ENCODE peak calls at places on chromosomes 5 and 9, in five cellular contexts. P is esophagus squamous epithelium, Q is H9, J is psoas muscle, I is left ventricle myocardium inferior. Y is an unnamed sample.

GRCh38 chr9:129209580-129209979 is 31.5 kb upstream of the IER5L start:
- DNase-seq in P (no peak), Q (no peak), J (no peak), I (no peak), Y (no peak)

GRCh38 chr5:172769598-172770373 is 1.2 kb downstream of the DUSP1 start:
- DNase-seq in P (no peak), Q (no peak), J (peak; percentile 79), I (no peak), Y (no peak)

GRCh38 chr9:114805670-114806551 is at the start of gene TNFSF15:
- DNase-seq in P (no peak), Q (peak; percentile 74), J (peak; percentile 47), I (no peak), Y (peak; percentile 84)

GRCh38 chr9:2420488-2421056 is 201.0 kb upstream of the VLDLR start:
- DNase-seq in P (no peak), Q (no peak), J (no peak), I (no peak), Y (no peak)

GRCh38 chr5:81425569-81425968 is 31.6 kb upstream of the ACOT12 start:
- DNase-seq in P (no peak), Q (no peak), J (no peak), I (no peak), Y (no peak)

GRCh38 chr5:12109075-12109688 is 204.9 kb upstream of the CTNND2 start:
- DNase-seq in P (no peak), Q (no peak), J (no peak), I (no peak), Y (no peak)

GRCh38 chr5:173812811-173813550 is 75.2 kb upstream of the CPEB4 start:
- DNase-seq in P (no peak), Q (no peak), J (no peak), I (no peak), Y (no peak)

GRCh38 chr9:5864446-5864845 is 26.2 kb upstream of the MLANA start:
- DNase-seq in P (no peak), Q (no peak), J (no peak), I (no peak), Y (no peak)

GRCh38 chr5:170179626-170180025 is 53.2 kb upstream of the C5orf58 start:
- DNase-seq in P (no peak), Q (no peak), J (no peak), I (no peak), Y (no peak)

GRCh38 chr5:40413747-40414146 is 266.0 kb upstream of the PTGER4 start:
- DNase-seq in P (no peak), Q (no peak), J (no peak), I (no peak), Y (no peak)

GRCh38 chr5:100647461-100648230 is 112.5 kb downstream of the FAM174A start:
- DNase-seq in P (no peak), Q (no peak), J (no peak), I (peak; percentile 43), Y (peak; percentile 71)

GRCh38 chr9:16710888-16711287 is 159.6 kb downstream of the BNC2 start:
- DNase-seq in P (no peak), Q (peak; percentile 51), J (no peak), I (no peak), Y (no peak)
- H3K4me1 ChIP-seq in P (no peaks in the 10 kb centered on the region), Q (peaks cover 18% of the 10 kb centered on the region), J (peaks cover 19% of the 10 kb centered on the region), I (peaks cover 4% of the 10 kb centered on the region), Y (no peaks in the 10 kb centered on the region)

GRCh38 chr5:150489358-150490295 is 18.3 kb upstream of the NDST1 start:
- DNase-seq in P (no peak), Q (peak; percentile 58), J (no peak), I (no peak), Y (no peak)

GRCh38 chr5:150492621-150493020 is 15.3 kb upstream of the NDST1 start:
- DNase-seq in P (no peak), Q (no peak), J (peak; percentile 46), I (no peak), Y (peak; percentile 99)

GRCh38 chr5:150491876-150492275 is 16.1 kb upstream of the NDST1 start:
- DNase-seq in P (no peak), Q (no peak), J (no peak), I (no peak), Y (no peak)

GRCh38 chr5:150490296-150490669 is 17.6 kb upstream of the NDST1 start:
- DNase-seq in P (no peak), Q (no peak), J (no peak), I (no peak), Y (no peak)

GRCh38 chr5:150490754-150491153 is 17.2 kb upstream of the NDST1 start:
- DNase-seq in P (no peak), Q (no peak), J (no peak), I (no peak), Y (no peak)
- H3K4me1 ChIP-seq in P (peaks cover 71% of the 10 kb centered on the region), Q (peaks cover 19% of the 10 kb centered on the region), J (peaks cover 61% of the 10 kb centered on the region), I (peaks cover 77% of the 10 kb centered on the region), Y (peaks cover 59% of the 10 kb centered on the region)

GRCh38 chr5:146767534-146767933 is 111.0 kb downstream of the PPP2R2B start:
- DNase-seq in P (no peak), Q (no peak), J (no peak), I (no peak), Y (no peak)

GRCh38 chr5:146772881-146773440 is 105.6 kb downstream of the PPP2R2B start:
- DNase-seq in P (no peak), Q (no peak), J (no peak), I (no peak), Y (no peak)

GRCh38 chr5:146765089-146765832 is 113.3 kb downstream of the PPP2R2B start:
- DNase-seq in P (no peak), Q (no peak), J (no peak), I (no peak), Y (no peak)

GRCh38 chr5:146766013-146766412 is 112.5 kb downstream of the PPP2R2B start:
- DNase-seq in P (no peak), Q (no peak), J (no peak), I (no peak), Y (no peak)

GRCh38 chr5:146770546-146770945 is 108.0 kb downstream of the PPP2R2B start:
- DNase-seq in P (no peak), Q (no peak), J (no peak), I (no peak), Y (no peak)
- H3K4me1 ChIP-seq in P (no peaks in the 10 kb centered on the region), Q (peaks cover 5% of the 10 kb centered on the region), J (no peaks in the 10 kb centered on the region), I (no peaks in the 10 kb centered on the region), Y (no peaks in the 10 kb centered on the region)

DNA sequence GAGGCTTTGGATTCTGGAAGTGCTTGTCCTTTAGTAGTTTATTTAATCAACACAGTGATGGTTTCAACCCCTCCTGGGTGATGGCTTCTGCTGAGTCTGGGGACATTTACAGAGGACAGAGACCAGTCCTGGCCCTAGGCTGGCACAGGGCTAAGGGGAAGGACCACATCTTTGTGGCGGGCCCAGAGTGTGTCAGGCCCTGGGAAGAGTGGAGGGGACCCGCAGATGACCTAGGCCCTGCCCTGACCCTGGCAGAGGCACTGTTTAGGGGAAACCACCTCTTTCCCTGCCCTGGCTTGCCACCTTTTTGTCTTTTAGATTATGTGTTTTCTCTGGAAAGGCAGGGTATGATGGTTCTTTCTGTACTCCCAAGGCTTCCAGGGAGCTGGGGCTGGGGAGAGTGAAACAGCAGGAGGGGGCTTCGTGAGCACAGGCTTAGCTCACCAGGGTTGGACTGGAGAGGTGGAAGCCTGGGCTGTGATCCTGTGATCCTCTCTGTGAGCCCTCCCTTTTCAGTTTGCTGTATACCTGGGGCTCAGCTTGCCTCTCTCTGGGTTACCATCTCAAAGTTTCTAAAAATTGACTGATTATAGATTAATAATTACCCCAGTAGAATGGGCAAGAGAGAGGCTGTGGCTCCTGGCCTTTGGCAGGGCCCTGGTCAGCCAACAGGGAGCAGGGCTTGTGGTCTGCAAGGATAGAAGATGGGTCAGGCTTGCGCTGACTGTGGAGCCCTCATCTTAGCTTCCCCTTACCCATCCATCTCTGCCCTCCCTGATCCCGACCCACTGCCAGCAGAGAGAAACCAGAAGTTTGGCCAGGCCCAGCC is 1.8 kb upstream of the SYNPO start:
- DNase-seq in P (no peak), Q (no peak), J (no peak), I (no peak), Y (no peak)
- H3K4me1 ChIP-seq in P (peaks cover 89% of the 10 kb centered on the region), Q (no peaks in the 10 kb centered on the region), J (peaks cover 78% of the 10 kb centered on the region), I (peaks cover 89% of the 10 kb centered on the region), Y (peaks cover 70% of the 10 kb centered on the region)

GRCh38 chr5:181259974-181260719 is 796 bp downstream of the TRIM52 start:
- DNase-seq in P (no peak), Q (peak; percentile 23), J (no peak), I (no peak), Y (peak; percentile 21)
- H3K4me1 ChIP-seq in P (peaks cover 35% of the 10 kb centered on the region), Q (peaks cover 2% of the 10 kb centered on the region), J (peaks cover 60% of the 10 kb centered on the region), I (peaks cover 84% of the 10 kb centered on the region), Y (peaks cover 14% of the 10 kb centered on the region)

DNA sequence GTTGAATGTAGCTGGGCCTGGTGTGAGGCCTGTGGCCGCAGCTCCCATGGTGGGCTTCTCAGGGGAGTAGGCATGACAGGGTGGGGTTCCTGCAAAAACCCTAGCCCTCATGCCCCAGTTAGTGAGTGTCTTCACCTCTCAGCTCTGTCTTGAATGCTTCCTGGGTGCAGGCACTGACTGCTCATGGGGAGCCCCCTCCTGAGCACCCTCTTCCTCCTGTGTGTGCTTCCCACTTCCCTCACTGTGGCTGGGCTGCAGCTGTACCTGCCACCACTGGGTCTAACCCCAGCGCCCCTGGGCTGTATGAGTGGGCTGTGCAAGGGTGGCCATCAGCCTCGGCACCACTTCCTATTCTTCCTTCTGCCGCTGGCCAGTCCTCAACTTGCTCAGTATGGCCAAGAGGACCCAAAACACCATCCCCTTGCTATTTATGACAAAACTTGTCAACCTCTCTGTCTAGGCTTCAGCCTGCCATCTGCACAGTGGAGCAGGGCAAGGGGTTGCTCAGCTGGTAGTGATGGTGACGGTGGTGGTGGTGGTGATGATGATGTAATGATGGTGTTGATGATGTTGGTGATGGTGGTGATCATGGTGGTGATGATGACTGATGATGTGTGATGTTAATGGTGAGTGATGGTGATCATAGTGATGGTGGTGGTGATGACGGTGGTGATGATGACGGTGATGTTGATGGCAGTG is 67.5 kb downstream of the RXRA start:
- DNase-seq in P (no peak), Q (no peak), J (no peak), I (no peak), Y (no peak)
- H3K4me1 ChIP-seq in P (peaks cover 53% of the 10 kb centered on the region), Q (no peaks in the 10 kb centered on the region), J (peaks cover 84% of the 10 kb centered on the region), I (peaks cover 98% of the 10 kb centered on the region), Y (no peaks in the 10 kb centered on the region)

GRCh38 chr5:15645776-15646175 is 145.8 kb downstream of the FBXL7 start:
- DNase-seq in P (no peak), Q (no peak), J (no peak), I (no peak), Y (no peak)
- H3K4me1 ChIP-seq in P (peaks cover 7% of the 10 kb centered on the region), Q (peaks cover 12% of the 10 kb centered on the region), J (no peaks in the 10 kb centered on the region), I (peaks cover 62% of the 10 kb centered on the region), Y (no peaks in the 10 kb centered on the region)

GRCh38 chr9:110109331-110110110 is 98.4 kb downstream of the C9orf152 start:
- DNase-seq in P (no peak), Q (no peak), J (no peak), I (no peak), Y (no peak)
- H3K4me1 ChIP-seq in P (peaks cover 4% of the 10 kb centered on the region), Q (peaks cover 11% of the 10 kb centered on the region), J (no peaks in the 10 kb centered on the region), I (peaks cover 78% of the 10 kb centered on the region), Y (peaks cover 18% of the 10 kb centered on the region)

DNA sequence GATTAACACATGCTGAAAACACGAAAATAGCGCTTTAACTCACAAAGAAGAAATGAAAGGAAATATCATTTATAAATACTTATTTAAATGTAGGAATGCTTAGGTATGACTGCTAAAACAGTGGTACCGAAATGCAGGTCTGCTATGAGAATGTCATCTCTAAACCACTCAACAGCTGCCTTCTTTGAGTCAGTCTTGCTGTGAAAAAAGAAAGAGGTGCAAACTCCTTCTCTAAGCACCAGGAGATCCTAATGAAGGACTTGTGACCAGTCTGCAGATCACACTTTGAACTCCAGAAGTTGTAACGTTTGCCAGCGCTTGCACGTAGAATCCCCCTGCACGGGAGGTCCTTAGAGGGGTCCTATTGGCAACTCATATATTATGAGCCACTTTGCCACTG is 86.6 kb downstream of the TRIO start:
- DNase-seq in P (no peak), Q (no peak), J (no peak), I (no peak), Y (no peak)
- H3K4me1 ChIP-seq in P (no peaks in the 10 kb centered on the region), Q (peaks cover 17% of the 10 kb centered on the region), J (peaks cover 57% of the 10 kb centered on the region), I (peaks cover 61% of the 10 kb centered on the region), Y (peaks cover 44% of the 10 kb centered on the region)

Y was measured in RWPE2.